ENCODE peak calls at places on chromosomes 3 and 15, in nine cellular contexts. H is Daoy, V is hypothalamus, M is GM19239, P is left cardiac atrium, S is RWPE1, D is HFF-Myc, X is aorta, L is GM06990. N is an unnamed sample.

GRCh38 chr3:185318136-185318535 is 44.8 kb upstream of the MAP3K13 start:
- DNase-seq in H (peak), V (no peak), M (no peak), P (no peak), S (no peak), D (no peak), X (no peak), L (no peak), N (no peak)

GRCh38 chr3:18099611-18100010 is 325.5 kb downstream of the SATB1 start:
- DNase-seq in H (peak), V (no peak), M (no peak), P (no peak), S (no peak), D (no peak), X (no peak), L (no peak), N (no peak)

GRCh38 chr3:17964113-17964512 is 221.7 kb upstream of the TBC1D5 start:
- DNase-seq in H (no peak), V (no peak), M (no peak), P (no peak), S (no peak), D (no peak), X (no peak), L (no peak), N (no peak)

GRCh38 chr15:49865925-49866757 is 245.3 kb downstream of the DTWD1 start:
- DNase-seq in H (peak), V (no peak), M (no peak), P (no peak), S (peak), D (peak), X (no peak), L (no peak), N (no peak)

GRCh38 chr15:86911022-86911421 is 831.4 kb downstream of the AGBL1 start:
- DNase-seq in H (no peak), V (no peak), M (no peak), P (no peak), S (no peak), D (no peak), X (no peak), L (no peak), N (no peak)

GRCh38 chr3:159170436-159171003 is 368.7 kb downstream of the MFSD1 start:
- DNase-seq in H (no peak), V (no peak), M (no peak), P (no peak), S (no peak), D (no peak), X (no peak), L (no peak), N (no peak)

GRCh38 chr3:127831723-127832172 is 9.4 kb upstream of the MGLL start:
- DNase-seq in H (peak), V (no peak), M (no peak), P (peak), S (no peak), D (no peak), X (peak), L (peak), N (no peak)

GRCh38 chr15:27676647-27677046 is 422.5 kb downstream of the OCA2 start:
- DNase-seq in H (no peak), V (no peak), M (no peak), P (no peak), S (no peak), D (no peak), X (no peak), L (no peak), N (no peak)

GRCh38 chr15:99954361-99955180 is 221.3 kb upstream of the LYSMD4 start:
- DNase-seq in H (no peak), V (no peak), M (no peak), P (no peak), S (no peak), D (peak), X (no peak), L (no peak), N (no peak)

GRCh38 chr15:60223161-60223560 is 174.6 kb downstream of the ANXA2 start:
- DNase-seq in H (peak), V (no peak), M (no peak), P (no peak), S (no peak), D (no peak), X (no peak), L (no peak), N (no peak)

GRCh38 chr3:138494607-138494929 is 60.2 kb downstream of the ESYT3 start:
- DNase-seq in H (no peak), V (no peak), M (no peak), P (no peak), S (no peak), D (no peak), X (no peak), L (no peak), N (no peak)

GRCh38 chr3:175192536-175192935 is 333.4 kb downstream of the NAALADL2 start:
- DNase-seq in H (peak), V (no peak), M (no peak), P (no peak), S (peak), D (no peak), X (no peak), L (no peak), N (no peak)

GRCh38 chr3:188296761-188297689 is 143.1 kb downstream of the LPP start:
- DNase-seq in H (peak), V (no peak), M (no peak), P (peak), S (peak), D (no peak), X (no peak), L (no peak), N (no peak)

GRCh38 chr3:64518950-64519349 is 168.8 kb downstream of the ADAMTS9 start:
- DNase-seq in H (no peak), V (no peak), M (no peak), P (no peak), S (no peak), D (no peak), X (no peak), L (no peak), N (no peak)

GRCh38 chr3:36944012-36944640 is 728 bp downstream of the TRANK1 start:
- DNase-seq in H (peak), V (peak), M (peak), P (peak), S (peak), D (no peak), X (peak), L (peak), N (peak)

GRCh38 chr3:172323894-172324590 is 124.2 kb downstream of the GHSR start:
- DNase-seq in H (peak), V (no peak), M (no peak), P (peak), S (no peak), D (no peak), X (peak), L (no peak), N (no peak)

GRCh38 chr3:152375546-152375945 is 106.8 kb downstream of the MBNL1 start:
- DNase-seq in H (peak), V (no peak), M (no peak), P (no peak), S (no peak), D (no peak), X (no peak), L (no peak), N (no peak)

GRCh38 chr3:125340121-125340520 is 35.0 kb downstream of the ZNF148 start:
- DNase-seq in H (no peak), V (no peak), M (no peak), P (no peak), S (no peak), D (no peak), X (no peak), L (no peak), N (no peak)

GRCh38 chr3:168803536-168803935 is 707.8 kb upstream of the GOLIM4 start:
- DNase-seq in H (no peak), V (no peak), M (no peak), P (no peak), S (no peak), D (no peak), X (no peak), L (no peak), N (no peak)

GRCh38 chr3:169158379-169158778 is 505.1 kb downstream of the MECOM start:
- DNase-seq in H (no peak), V (no peak), M (no peak), P (no peak), S (no peak), D (no peak), X (no peak), L (no peak), N (no peak)

GRCh38 chr15:90062023-90062728 is 40.1 kb downstream of the IDH2 start:
- DNase-seq in H (peak), V (no peak), M (no peak), P (peak), S (peak), D (no peak), X (peak), L (no peak), N (no peak)

GRCh38 chr15:63059573-63060216 is 17.1 kb downstream of the TPM1 start:
- DNase-seq in H (no peak), V (no peak), M (no peak), P (no peak), S (no peak), D (no peak), X (no peak), L (no peak), N (no peak)

GRCh38 chr3:14543446-14543845 is 3.3 kb upstream of the GRIP2 start:
- DNase-seq in H (no peak), V (no peak), M (no peak), P (peak), S (no peak), D (no peak), X (peak), L (no peak), N (no peak)

GRCh38 chr3:126309162-126309561 is 48.0 kb downstream of the KLF15 start:
- DNase-seq in H (no peak), V (no peak), M (no peak), P (no peak), S (no peak), D (no peak), X (no peak), L (no peak), N (no peak)

GRCh38 chr15:71792521-71792920 is 17.8 kb upstream of the NR2E3 start:
- DNase-seq in H (peak), V (no peak), M (no peak), P (no peak), S (peak), D (no peak), X (no peak), L (no peak), N (no peak)

GRCh38 chr3:192727032-192727847 is at the start of gene FGF12:
- DNase-seq in H (peak), V (peak), M (no peak), P (peak), S (peak), D (peak), X (peak), L (peak), N (no peak)

GRCh38 chr3:195899701-195900425 is 8.5 kb downstream of the TNK2 start:
- DNase-seq in H (no peak), V (no peak), M (no peak), P (peak), S (no peak), D (no peak), X (peak), L (no peak), N (no peak)

GRCh38 chr3:168977696-168978374 is 685.7 kb downstream of the MECOM start:
- DNase-seq in H (peak), V (no peak), M (no peak), P (no peak), S (no peak), D (no peak), X (peak), L (no peak), N (no peak)

N was measured in GM12891.